ENCODE peak calls at places on chromosomes 6 and 20, in five cellular contexts. Y is T follicular helper cell; C is activated CD8-positive, alpha-beta memory T cell treated with anti-CD3 and anti-CD28 coated beads, Interleukin-2, amount 50 U/mL, for 4 hours; G is stimulated activated CD4-positive, alpha-beta T cell treated with anti-CD3 and anti-CD28 coated beads, Interleukin-12 subunit alpha, Interleukin-12 subunit beta, amount 100 ng/mL, for 48 hours; B is pancreas. T is an unnamed sample.

GRCh38 chr6:3175742-3176321 is 18.5 kb upstream of the TUBB2A start:
- DNase-seq in C (no peak), Y (no peak), G (no peak), B (no peak), T (peak; percentile 26)

GRCh38 chr20:47330933-47331708 is 25.4 kb downstream of the ZMYND8 start:
- DNase-seq in C (no peak), G (no peak), Y (no peak), B (no peak), T (peak; percentile 51)

GRCh38 chr20:36830791-36831691 is 44.9 kb upstream of the TLDC2 start:
- DNase-seq in B (no peak), G (no peak), C (no peak), Y (no peak), T (no peak)

GRCh38 chr6:146700078-146700686 is 101.4 kb downstream of the ADGB start:
- DNase-seq in Y (peak; percentile 15), B (peak; percentile 80), G (no peak), C (peak; percentile 14), T (peak; percentile 82)

GRCh38 chr6:99613398-99613704 is 6.7 kb downstream of the PRDM13 start:
- DNase-seq in Y (no peak), C (peak; percentile 48), G (no peak), B (no peak), T (no peak)

GRCh38 chr20:62012631-62013030 is 53.0 kb downstream of the TAF4 start:
- DNase-seq in Y (no peak), B (no peak), C (no peak), G (no peak), T (no peak)

GRCh38 chr20:54995553-54995952 is 520.2 kb downstream of the DOK5 start:
- DNase-seq in Y (no peak), G (no peak), B (no peak), C (no peak), T (no peak)

GRCh38 chr6:39553811-39554802 is 171.1 kb downstream of the KIF6 start:
- DNase-seq in C (no peak), G (no peak), B (no peak), Y (no peak), T (peak; percentile 16)

GRCh38 chr6:91268941-91269340 is 682.1 kb upstream of the MAP3K7 start:
- DNase-seq in C (no peak), G (no peak), Y (no peak), B (no peak), T (no peak)

GRCh38 chr20:35174458-35175216 is 2.8 kb downstream of the PROCR start:
- DNase-seq in G (no peak), B (peak; percentile 58), Y (no peak), C (no peak), T (no peak)

GRCh38 chr6:51462896-51463679 is 624.3 kb downstream of the PKHD1 start:
- DNase-seq in B (no peak), Y (no peak), G (no peak), C (no peak), T (no peak)

GRCh38 chr20:46973801-46974200 is 79.2 kb downstream of the EYA2 start:
- DNase-seq in G (no peak), B (no peak), C (no peak), Y (no peak), T (no peak)

GRCh38 chr6:158972241-158973233 is 27.5 kb downstream of the RSPH3 start:
- DNase-seq in Y (no peak), G (no peak), C (no peak), B (no peak), T (peak; percentile 69)

GRCh38 chr20:18157102-18157501 is 19.4 kb downstream of the KAT14 start:
- DNase-seq in Y (no peak), G (no peak), B (no peak), C (no peak), T (no peak)

GRCh38 chr6:70277480-70277879 is 25.4 kb downstream of the COL9A1 start:
- DNase-seq in G (no peak), Y (no peak), C (no peak), B (no peak), T (no peak)

GRCh38 chr6:48560408-48560807 is 449.4 kb upstream of the PTCHD4 start:
- DNase-seq in G (no peak), Y (no peak), B (no peak), C (no peak), T (no peak)

GRCh38 chr6:135267085-135267484 is 86.0 kb downstream of the MYB start:
- DNase-seq in C (no peak), B (no peak), Y (no peak), G (no peak), T (peak; percentile 34)

GRCh38 chr6:112786801-112787200 is 439.7 kb downstream of the RFPL4B start:
- DNase-seq in B (no peak), Y (no peak), G (no peak), C (no peak), T (no peak)

GRCh38 chr6:35557239-35557638 is 44.5 kb upstream of the TULP1 start:
- DNase-seq in Y (no peak), G (no peak), C (no peak), B (no peak), T (no peak)

GRCh38 chr20:38875170-38875993 is 50.8 kb upstream of the FAM83D start:
- DNase-seq in C (peak; percentile 63), Y (peak; percentile 49), G (no peak), B (no peak), T (peak; percentile 56)

GRCh38 chr6:135972586-135972985 is 121.1 kb downstream of the PDE7B start:
- DNase-seq in C (no peak), B (no peak), Y (no peak), G (no peak), T (no peak)

GRCh38 chr6:137973201-137973600 is 106.1 kb downstream of the TNFAIP3 start:
- DNase-seq in Y (no peak), C (no peak), B (no peak), G (no peak), T (no peak)

GRCh38 chr6:21436625-21437024 is 156.9 kb upstream of the SOX4 start:
- DNase-seq in C (no peak), G (no peak), B (no peak), Y (no peak), T (peak; percentile 19)

GRCh38 chr6:48486876-48487275 is 375.9 kb upstream of the PTCHD4 start:
- DNase-seq in C (no peak), G (no peak), Y (no peak), B (no peak), T (no peak)

GRCh38 chr6:150717419-150717818 is 117.7 kb downstream of the PLEKHG1 start:
- DNase-seq in G (no peak), C (no peak), B (peak; percentile 35), Y (no peak), T (no peak)

GRCh38 chr6:163095401-163095800 is 319.1 kb upstream of the QKI start:
- DNase-seq in G (no peak), C (no peak), Y (no peak), B (no peak), T (no peak)

GRCh38 chr20:36097331-36097730 is 57.2 kb upstream of the EPB41L1 start:
- DNase-seq in G (no peak), B (no peak), C (no peak), Y (no peak), T (no peak)

GRCh38 chr6:32178547-32179440 is 589 bp downstream of the RNF5 start:
- DNase-seq in G (no peak), B (no peak), C (no peak), Y (no peak), T (no peak)

GRCh38 chr6:78492351-78493010 is 374.9 kb upstream of the IRAK1BP1 start:
- DNase-seq in G (no peak), Y (no peak), C (no peak), B (no peak), T (no peak)

GRCh38 chr6:36117639-36118549 is 12.4 kb upstream of the MAPK13 start:
- DNase-seq in Y (no peak), G (no peak), C (no peak), B (no peak), T (no peak)

GRCh38 chr6:163661271-163661671 is 246.8 kb downstream of the QKI start:
- DNase-seq in B (no peak), C (no peak), G (no peak), Y (no peak), T (peak; percentile 64)

GRCh38 chr20:1816384-1817381 is 78.5 kb upstream of the SIRPA start:
- DNase-seq in C (no peak), B (no peak), G (no peak), Y (no peak), T (no peak)

GRCh38 chr6:130303436-130303835 is 62.4 kb upstream of the TMEM200A start:
- DNase-seq in G (no peak), C (no peak), Y (no peak), B (no peak), T (no peak)

GRCh38 chr6:119024111-119024510 is 54.4 kb downstream of the FAM184A start:
- DNase-seq in Y (no peak), G (no peak), C (no peak), B (no peak), T (no peak)

GRCh38 chr6:24600903-24601302 is 45.1 kb downstream of the KIAA0319 start:
- DNase-seq in B (no peak), Y (no peak), G (no peak), C (no peak), T (peak; percentile 21)

GRCh38 chr6:150537481-150537880 is 62.2 kb upstream of the PLEKHG1 start:
- DNase-seq in B (no peak), C (no peak), G (no peak), Y (no peak), T (no peak)

T was measured in NB4.